ENCODE peak calls at places on chromosomes 5 and 9, in four cellular contexts. S, G, H and I are unnamed samples.

GRCh38 chr5:199821-200645 is 8.7 kb downstream of the LRRC14B start:
- DNase-seq in S (no peak), G (no peak), H (no peak), I (no peak)

GRCh38 chr5:138463335-138464017 is 1.8 kb upstream of the EGR1 start:
- DNase-seq in S (no peak), G (peak; percentile 20), H (no peak), I (peak; percentile 51)

GRCh38 chr5:168472329-168472728 is 13.9 kb upstream of the RARS1 start:
- DNase-seq in S (no peak), G (no peak), H (no peak), I (no peak)

GRCh38 chr5:172525633-172526360 is 71.5 kb upstream of the SH3PXD2B start:
- DNase-seq in S (no peak), G (no peak), H (no peak), I (no peak)

GRCh38 chr5:137575211-137575610 is 76.1 kb upstream of the SPOCK1 start:
- DNase-seq in S (no peak), G (no peak), H (no peak), I (no peak)

GRCh38 chr5:180424094-180424493 is 70.1 kb upstream of the CNOT6 start:
- DNase-seq in S (no peak), G (no peak), H (no peak), I (no peak)

GRCh38 chr5:132086277-132086794 is 12.7 kb downstream of the CSF2 start:
- DNase-seq in S (no peak), G (no peak), H (no peak), I (no peak)

GRCh38 chr9:109463924-109464625 is 34.0 kb downstream of the PTPN3 start:
- DNase-seq in S (no peak), G (no peak), H (no peak), I (no peak)

GRCh38 chr9:100819980-100820379 is 208.5 kb upstream of the PLPPR1 start:
- DNase-seq in S (no peak), G (no peak), H (no peak), I (no peak)

GRCh38 chr5:143041-143440 is 48.3 kb upstream of the LRRC14B start:
- DNase-seq in S (no peak), G (no peak), H (no peak), I (no peak)

GRCh38 chr5:157540707-157541451 is 34.7 kb downstream of the ADAM19 start:
- DNase-seq in S (no peak), G (no peak), H (no peak), I (no peak)

GRCh38 chr9:14433841-14434511 is 120.0 kb upstream of the NFIB start:
- DNase-seq in S (no peak), G (peak; percentile 55), H (no peak), I (no peak)

GRCh38 chr9:4620881-4621555 is 41.1 kb upstream of the PLPP6 start:
- DNase-seq in S (no peak), G (no peak), H (no peak), I (no peak)

GRCh38 chr9:127519301-127520166 is 68.2 kb downstream of the LRSAM1 start:
- DNase-seq in S (no peak), G (peak; percentile 89), H (no peak), I (no peak)

GRCh38 chr5:138438724-138439536 is at the start of gene REEP2:
- DNase-seq in S (no peak), G (peak; percentile 30), H (peak; percentile 63), I (no peak)

GRCh38 chr5:52800394-52801213 is 12.9 kb downstream of the ITGA1 start:
- DNase-seq in S (peak; percentile 21), G (no peak), H (peak; percentile 27), I (peak; percentile 57)

GRCh38 chr5:62969409-62970120 is 390.9 kb downstream of the LRRC70 start:
- DNase-seq in S (no peak), G (no peak), H (no peak), I (no peak)

GRCh38 chr5:137506296-137506695 is 7.2 kb upstream of the SPOCK1 start:
- DNase-seq in S (no peak), G (no peak), H (no peak), I (no peak)

GRCh38 chr9:82961504-82962125 is 101.3 kb downstream of the RASEF start:
- DNase-seq in S (peak; percentile 48), G (peak; percentile 65), H (peak; percentile 48), I (peak; percentile 80)

GRCh38 chr5:14812166-14812565 is 59.4 kb downstream of the ANKH start:
- DNase-seq in S (no peak), G (no peak), H (no peak), I (no peak)

GRCh38 chr9:36328798-36329411 is 70.7 kb upstream of the GNE start:
- DNase-seq in S (no peak), G (peak; percentile 82), H (no peak), I (no peak)

GRCh38 chr9:132207839-132208615 is 46.2 kb downstream of the NTNG2 start:
- DNase-seq in S (no peak), G (no peak), H (no peak), I (no peak)

GRCh38 chr9:366620-367019 is 152.0 kb downstream of the DOCK8 start:
- DNase-seq in S (no peak), G (no peak), H (no peak), I (no peak)

GRCh38 chr9:13990994-13991393 is 322.9 kb downstream of the NFIB start:
- DNase-seq in S (no peak), G (no peak), H (no peak), I (no peak)

GRCh38 chr5:178279723-178280438 is 47.3 kb upstream of the PHYKPL start:
- DNase-seq in S (peak; percentile 76), G (peak; percentile 38), H (peak; percentile 87), I (peak; percentile 63)

GRCh38 chr9:116795859-116796258 is 108.8 kb downstream of the TRIM32 start:
- DNase-seq in S (no peak), G (no peak), H (no peak), I (no peak)

GRCh38 chr5:116472274-116472673 is 102.3 kb downstream of the SEMA6A start:
- DNase-seq in S (no peak), G (no peak), H (no peak), I (no peak)